ENCODE peak calls at places on chromosomes 7 and 10, in four cellular contexts. One of them, this sample, is unnamed.

GRCh38 chr10:114172241-114172640 is 1.8 kb downstream of the CCDC186 start:
- DNase-seq in hypothalamus: no peak
- DNase-seq in HFF-Myc: no peak
- DNase-seq in amygdala: no peak
- DNase-seq in this sample: peak

GRCh38 chr10:31584098-31584631 is 265.1 kb downstream of the ZEB1 start:
- DNase-seq in hypothalamus: no peak
- DNase-seq in HFF-Myc: no peak
- DNase-seq in amygdala: no peak
- DNase-seq in this sample: no peak

GRCh38 chr10:72126184-72126871 is 38.0 kb upstream of the SPOCK2 start:
- DNase-seq in hypothalamus: no peak
- DNase-seq in HFF-Myc: peak
- DNase-seq in amygdala: no peak
- DNase-seq in this sample: peak

GRCh38 chr10:10642741-10643280 is 374.9 kb upstream of the CELF2 start:
- DNase-seq in hypothalamus: no peak
- DNase-seq in HFF-Myc: no peak
- DNase-seq in amygdala: no peak
- DNase-seq in this sample: no peak

GRCh38 chr10:123620621-123621020 is 45.5 kb upstream of the GPR26 start:
- DNase-seq in hypothalamus: no peak
- DNase-seq in HFF-Myc: no peak
- DNase-seq in amygdala: no peak
- DNase-seq in this sample: no peak

GRCh38 chr7:76513817-76514799 is 3.8 kb downstream of the UPK3B start:
- DNase-seq in hypothalamus: no peak
- DNase-seq in HFF-Myc: no peak
- DNase-seq in amygdala: no peak
- DNase-seq in this sample: no peak

GRCh38 chr7:139035588-139036353 is at the start of gene ZC3HAV1L:
- DNase-seq in hypothalamus: peak
- DNase-seq in HFF-Myc: no peak
- DNase-seq in amygdala: no peak
- DNase-seq in this sample: no peak

GRCh38 chr7:126635545-126635944 is 617.2 kb downstream of the GRM8 start:
- DNase-seq in hypothalamus: no peak
- DNase-seq in HFF-Myc: no peak
- DNase-seq in amygdala: no peak
- DNase-seq in this sample: no peak

GRCh38 chr7:152050547-152050971 is 25.1 kb downstream of the GALNT11 start:
- DNase-seq in hypothalamus: peak
- DNase-seq in HFF-Myc: no peak
- DNase-seq in amygdala: no peak
- DNase-seq in this sample: peak

GRCh38 chr10:133357293-133358151 is at the start of gene FUOM:
- DNase-seq in hypothalamus: peak
- DNase-seq in HFF-Myc: no peak
- DNase-seq in amygdala: no peak
- DNase-seq in this sample: no peak